ENCODE peak calls at places on chromosome 22, in eight cellular contexts. U is CD4-positive, alpha-beta memory T cell; B is prostate gland; D is left lung; S is nucleus accumbens; T is brain microvascular endothelial cell; M is hypothalamus; A is astrocyte of the spinal cord. L is an unnamed sample.

GRCh38 chr22:36929621-36930020 is 16.2 kb downstream of the CSF2RB start:
- DNase-seq in T (no peak), B (no peak), S (no peak), D (no peak), M (no peak), U (no peak), A (no peak), L (no peak)

GRCh38 chr22:17083811-17084540 is 824 bp upstream of the IL17RA start:
- DNase-seq in B (no peak), T (no peak), D (no peak), U (no peak), M (no peak), A (no peak), S (no peak), L (no peak)

GRCh38 chr22:43375951-43376455 is 32.8 kb upstream of the SCUBE1 start:
- DNase-seq in T (peak), S (no peak), A (no peak), M (no peak), B (no peak), U (no peak), D (no peak), L (no peak)

GRCh38 chr22:36367066-36367465 is 20.7 kb downstream of the MYH9 start:
- DNase-seq in T (no peak), D (no peak), U (no peak), B (no peak), M (no peak), S (no peak), A (no peak), L (no peak)

GRCh38 chr22:50260801-50261614 is 475 bp downstream of the MAPK12 start:
- DNase-seq in U (no peak), M (no peak), T (peak), S (peak), B (no peak), D (no peak), A (peak), L (peak)

GRCh38 chr22:47776329-47776728 is 1013.9 kb downstream of the TBC1D22A start:
- DNase-seq in T (no peak), M (no peak), S (no peak), B (no peak), D (no peak), A (no peak), U (no peak), L (no peak)

GRCh38 chr22:50253941-50254340 is 2.9 kb upstream of the HDAC10 start:
- DNase-seq in T (no peak), U (no peak), M (no peak), D (no peak), B (no peak), S (no peak), A (no peak), L (no peak)

GRCh38 chr22:17613280-17613679 is 15.3 kb downstream of the ATP6V1E1 start:
- DNase-seq in T (no peak), D (no peak), S (no peak), M (no peak), B (no peak), U (no peak), A (no peak), L (no peak)

GRCh38 chr22:49036513-49036912 is 791.2 kb downstream of the BRD1 start:
- DNase-seq in S (no peak), M (no peak), A (no peak), U (no peak), D (no peak), B (no peak), T (no peak), L (no peak)

GRCh38 chr22:31857247-31857646 is 87.1 kb upstream of the YWHAH start:
- DNase-seq in M (no peak), A (no peak), S (peak), D (no peak), T (no peak), B (no peak), U (no peak), L (no peak)

GRCh38 chr22:20296598-20296997 is 23.3 kb downstream of the DGCR6L start:
- DNase-seq in M (no peak), T (no peak), S (no peak), B (no peak), U (no peak), A (peak), D (no peak), L (no peak)

GRCh38 chr22:40453676-40454075 is 83.3 kb downstream of the SGSM3 start:
- DNase-seq in U (no peak), A (no peak), M (no peak), S (no peak), T (no peak), D (no peak), B (no peak), L (no peak)

GRCh38 chr22:47569389-47570299 is 807.2 kb downstream of the TBC1D22A start:
- DNase-seq in M (no peak), A (no peak), S (no peak), B (no peak), D (no peak), U (no peak), T (no peak), L (no peak)

GRCh38 chr22:40224702-40225101 is 47.0 kb downstream of the TNRC6B start:
- DNase-seq in T (no peak), U (no peak), S (no peak), D (no peak), A (no peak), B (no peak), M (no peak), L (no peak)

GRCh38 chr22:38982008-38982927 is at the start of gene APOBEC3B:
- DNase-seq in S (peak), A (peak), U (peak), D (peak), B (peak), M (peak), T (peak), L (peak)

GRCh38 chr22:46604306-46604690 is 15.9 kb upstream of the GRAMD4 start:
- DNase-seq in M (no peak), S (no peak), U (peak), T (peak), B (no peak), A (no peak), D (peak), L (no peak)

GRCh38 chr22:26806445-26807170 is 149.2 kb downstream of the MIAT start:
- DNase-seq in A (no peak), M (no peak), U (no peak), B (no peak), T (no peak), S (no peak), D (no peak), L (no peak)

GRCh38 chr22:36026741-36027140 is 1.9 kb downstream of the RBFOX2 start:
- DNase-seq in T (no peak), A (peak), B (no peak), U (no peak), M (no peak), D (no peak), S (no peak), L (peak)